ENCODE peak calls at places on chromosomes 5 and 9, in seven cellular contexts. R, J, M, B, P, N and Y are unnamed samples.
A peak's percentile ranks its signal among the peaks of the same experiment; 100 is the strongest.

GRCh38 chr9:23542438-23542837 is 283.6 kb downstream of the ELAVL2 start:
- DNase-seq in M (no peak), J (no peak), B (no peak), R (no peak), P (no peak), N (no peak), Y (no peak)

GRCh38 chr9:136859821-136860269 is 6.3 kb downstream of the EDF1 start:
- DNase-seq in M (no peak), N (no peak), R (no peak), P (no peak), J (no peak), B (no peak), Y (no peak)

GRCh38 chr5:115349001-115349817 is 52.8 kb upstream of the CCDC112 start:
- DNase-seq in M (no peak), P (peak; percentile 64), R (peak; percentile 88), N (no peak), J (peak; percentile 84), B (no peak), Y (peak; percentile 86)

GRCh38 chr9:33447404-33448158 is at the start of gene AQP3:
- DNase-seq in B (peak; percentile 85), J (peak; percentile 20), R (peak; percentile 37), N (peak; percentile 75), P (no peak), M (peak; percentile 31), Y (peak; percentile 10)

GRCh38 chr5:4198461-4198860 is 602.8 kb downstream of the IRX1 start:
- DNase-seq in B (no peak), R (no peak), P (no peak), J (no peak), M (no peak), N (no peak), Y (no peak)

GRCh38 chr9:120017971-120018370 is 562.0 kb downstream of the CDK5RAP2 start:
- DNase-seq in P (no peak), R (no peak), J (no peak), N (no peak), M (no peak), B (no peak), Y (no peak)

GRCh38 chr9:124465736-124466135 is 15.5 kb downstream of the ADGRD2 start:
- DNase-seq in B (no peak), P (no peak), M (no peak), R (no peak), J (no peak), N (no peak), Y (no peak)

GRCh38 chr9:19788152-19788551 is 685 bp downstream of the SLC24A2 start:
- DNase-seq in J (no peak), M (no peak), R (no peak), N (no peak), B (no peak), P (no peak), Y (no peak)

GRCh38 chr9:5953743-5954707 is 61.4 kb downstream of the RANBP6 start:
- DNase-seq in B (no peak), J (no peak), P (no peak), R (peak; percentile 27), N (no peak), M (no peak), Y (no peak)

GRCh38 chr5:107067391-107067790 is 603.3 kb downstream of the EFNA5 start:
- DNase-seq in B (no peak), R (no peak), M (no peak), P (no peak), J (no peak), N (no peak), Y (no peak)

GRCh38 chr9:8074645-8075044 is 275.1 kb upstream of the DMAC1 start:
- DNase-seq in R (no peak), N (no peak), P (no peak), J (no peak), M (no peak), B (no peak), Y (no peak)

GRCh38 chr5:13945271-13945670 is 783 bp upstream of the DNAH5 start:
- DNase-seq in P (no peak), J (no peak), R (no peak), N (no peak), B (no peak), M (no peak), Y (no peak)

GRCh38 chr9:127263664-127264063 is 910 bp upstream of the GARNL3 start:
- DNase-seq in N (no peak), B (no peak), R (no peak), P (no peak), M (no peak), J (no peak), Y (no peak)

GRCh38 chr5:115507682-115508081 is 36.9 kb downstream of the FEM1C start:
- DNase-seq in B (no peak), J (peak; percentile 83), N (no peak), P (no peak), R (peak; percentile 38), M (no peak), Y (no peak)

GRCh38 chr5:55903121-55903701 is 52.1 kb downstream of the IL31RA start:
- DNase-seq in B (peak; percentile 79), M (no peak), N (peak; percentile 58), J (no peak), P (no peak), R (peak; percentile 52), Y (peak; percentile 92)

GRCh38 chr9:93094294-93095204 is 1.5 kb upstream of the CARD19 start:
- DNase-seq in R (no peak), J (no peak), N (no peak), P (no peak), M (no peak), B (no peak), Y (no peak)

GRCh38 chr9:69785757-69786156 is 25.9 kb upstream of the PTAR1 start:
- DNase-seq in M (no peak), B (no peak), N (no peak), J (peak; percentile 62), P (peak; percentile 67), R (peak; percentile 62), Y (peak; percentile 28)

GRCh38 chr5:594241-594860 is 17.8 kb upstream of the CEP72 start:
- DNase-seq in P (no peak), R (no peak), J (no peak), B (no peak), N (no peak), M (no peak), Y (no peak)

GRCh38 chr9:36011379-36011778 is 25.3 kb upstream of the RECK start:
- DNase-seq in R (peak; percentile 20), M (no peak), N (no peak), P (no peak), J (no peak), B (no peak), Y (no peak)

GRCh38 chr9:91245432-91246313 is 116.0 kb downstream of the AUH start:
- DNase-seq in M (no peak), N (no peak), J (no peak), R (peak; percentile 36), B (no peak), P (no peak), Y (peak; percentile 85)

GRCh38 chr5:10199700-10200099 is 50.0 kb downstream of the ATPSCKMT start:
- DNase-seq in P (no peak), B (no peak), N (no peak), M (no peak), J (no peak), R (no peak), Y (no peak)

GRCh38 chr9:113544001-113544340 is 80.4 kb downstream of the RGS3 start:
- DNase-seq in P (peak; percentile 35), B (no peak), N (no peak), J (no peak), R (no peak), M (no peak), Y (peak; percentile 13)

GRCh38 chr9:38160613-38161215 is 91.7 kb upstream of the SHB start:
- DNase-seq in J (peak; percentile 25), M (peak; percentile 6), N (peak; percentile 58), R (peak; percentile 65), B (peak; percentile 62), P (peak; percentile 13), Y (peak; percentile 27)

GRCh38 chr9:36903541-36904435 is 130.3 kb downstream of the PAX5 start:
- DNase-seq in P (peak; percentile 45), M (no peak), B (peak; percentile 31), J (peak; percentile 70), R (peak; percentile 94), N (no peak), Y (peak; percentile 84)

GRCh38 chr5:172872997-172873491 is 39.0 kb downstream of the ERGIC1 start:
- DNase-seq in N (no peak), M (no peak), B (no peak), R (peak; percentile 71), J (no peak), P (no peak), Y (no peak)

GRCh38 chr5:135205616-135206349 is 171.8 kb upstream of the PITX1 start:
- DNase-seq in P (no peak), R (no peak), J (no peak), M (no peak), B (no peak), N (no peak), Y (no peak)

GRCh38 chr9:14221558-14221957 is 92.4 kb downstream of the NFIB start:
- DNase-seq in R (peak; percentile 78), J (peak; percentile 74), B (no peak), P (peak; percentile 82), N (no peak), M (no peak), Y (peak; percentile 91)

GRCh38 chr5:93601433-93602175 is 18.6 kb downstream of the NR2F1 start:
- DNase-seq in P (no peak), J (no peak), N (no peak), R (no peak), M (no peak), B (no peak), Y (no peak)

GRCh38 chr5:94347130-94347529 is 271.3 kb downstream of the KIAA0825 start:
- DNase-seq in B (no peak), P (no peak), N (no peak), J (no peak), R (no peak), M (no peak), Y (no peak)

GRCh38 chr5:109688647-109688998 is 1.1 kb upstream of the MAN2A1 start:
- DNase-seq in M (no peak), J (no peak), R (no peak), P (no peak), N (peak; percentile 5), B (peak; percentile 31), Y (peak; percentile 32)

GRCh38 chr9:101453776-101454570 is 18.4 kb upstream of the ALDOB start:
- DNase-seq in M (no peak), N (no peak), R (no peak), J (peak; percentile 11), P (peak; percentile 34), B (no peak), Y (no peak)

GRCh38 chr5:78958672-78959410 is 26.3 kb downstream of the ARSB start:
- DNase-seq in J (no peak), P (no peak), R (no peak), M (no peak), B (no peak), N (no peak), Y (no peak)

GRCh38 chr9:69900406-69900805 is 79.8 kb downstream of the CFAP95 start:
- DNase-seq in M (no peak), J (peak; percentile 36), P (no peak), B (no peak), N (no peak), R (no peak), Y (peak; percentile 45)